ENCODE peak calls at places on chromosome X, in four cellular contexts. One of them, this sample, is unnamed.

GRCh38 chrX:153869473-153870287 is 16.3 kb downstream of the L1CAM start:
- DNase-seq in GM12878: no peak
- DNase-seq in K562: no peak
- DNase-seq in HepG2: no peak
- DNase-seq in this sample: no peak

GRCh38 chrX:45767021-45767491 is 566.4 kb upstream of the DIPK2B start:
- DNase-seq in GM12878: no peak
- DNase-seq in K562: no peak
- DNase-seq in HepG2: no peak
- DNase-seq in this sample: no peak

GRCh38 chrX:120315776-120316175 is 4.5 kb upstream of the TMEM255A start:
- DNase-seq in GM12878: no peak
- DNase-seq in K562: no peak
- DNase-seq in HepG2: no peak
- DNase-seq in this sample: no peak

GRCh38 chrX:69323786-69324720 is 158.8 kb upstream of the PJA1 start:
- DNase-seq in GM12878: no peak
- DNase-seq in K562: no peak
- DNase-seq in HepG2: no peak
- DNase-seq in this sample: peak

GRCh38 chrX:11757729-11758399 is at the start of gene MSL3:
- DNase-seq in GM12878: no peak
- DNase-seq in K562: peak
- DNase-seq in HepG2: no peak
- DNase-seq in this sample: peak

GRCh38 chrX:28278236-28278635 is 297.0 kb upstream of the DCAF8L1 start:
- DNase-seq in GM12878: no peak
- DNase-seq in K562: no peak
- DNase-seq in HepG2: no peak
- DNase-seq in this sample: no peak

GRCh38 chrX:131262738-131263679 is 26.1 kb downstream of the IGSF1 start:
- DNase-seq in GM12878: no peak
- DNase-seq in K562: peak
- DNase-seq in HepG2: peak
- DNase-seq in this sample: peak

GRCh38 chrX:3485727-3486126 is 139.3 kb upstream of the MXRA5 start:
- DNase-seq in GM12878: no peak
- DNase-seq in K562: no peak
- DNase-seq in HepG2: no peak
- DNase-seq in this sample: peak

GRCh38 chrX:55593756-55594257 is 29.4 kb upstream of the FOXR2 start:
- DNase-seq in GM12878: no peak
- DNase-seq in K562: no peak
- DNase-seq in HepG2: no peak
- DNase-seq in this sample: no peak

GRCh38 chrX:15349046-15349445 is 13.7 kb upstream of the PIGA start:
- DNase-seq in GM12878: no peak
- DNase-seq in K562: peak
- DNase-seq in HepG2: peak
- DNase-seq in this sample: peak

GRCh38 chrX:776529-777230 is 146.1 kb downstream of the SHOX start:
- DNase-seq in GM12878: no peak
- DNase-seq in K562: no peak
- DNase-seq in HepG2: no peak
- DNase-seq in this sample: no peak

GRCh38 chrX:20372533-20372932 is 105.8 kb upstream of the RPS6KA3 start:
- DNase-seq in GM12878: no peak
- DNase-seq in K562: no peak
- DNase-seq in HepG2: no peak
- DNase-seq in this sample: no peak

GRCh38 chrX:71976753-71977152 is 66.1 kb downstream of the NHSL2 start:
- DNase-seq in GM12878: no peak
- DNase-seq in K562: no peak
- DNase-seq in HepG2: no peak
- DNase-seq in this sample: no peak

GRCh38 chrX:112011376-112011775 is 71.2 kb downstream of the TRPC5 start:
- DNase-seq in GM12878: no peak
- DNase-seq in K562: no peak
- DNase-seq in HepG2: no peak
- DNase-seq in this sample: no peak

GRCh38 chrX:11787564-11787963 is 29.5 kb downstream of the MSL3 start:
- DNase-seq in GM12878: no peak
- DNase-seq in K562: peak
- DNase-seq in HepG2: peak
- DNase-seq in this sample: peak

GRCh38 chrX:1679238-1679637 is 64.4 kb downstream of the ASMT start:
- DNase-seq in GM12878: no peak
- DNase-seq in K562: no peak
- DNase-seq in HepG2: no peak
- DNase-seq in this sample: no peak

GRCh38 chrX:41718481-41719245 is 5.3 kb upstream of the GPR82 start:
- DNase-seq in GM12878: no peak
- DNase-seq in K562: no peak
- DNase-seq in HepG2: peak
- DNase-seq in this sample: no peak

GRCh38 chrX:38249965-38250364 is 29.3 kb upstream of the SRPX start:
- DNase-seq in GM12878: no peak
- DNase-seq in K562: no peak
- DNase-seq in HepG2: no peak
- DNase-seq in this sample: no peak

GRCh38 chrX:3518870-3519269 is 172.4 kb upstream of the MXRA5 start:
- DNase-seq in GM12878: no peak
- DNase-seq in K562: peak
- DNase-seq in HepG2: peak
- DNase-seq in this sample: no peak

GRCh38 chrX:806586-806985 is 176.0 kb downstream of the SHOX start:
- DNase-seq in GM12878: no peak
- DNase-seq in K562: no peak
- DNase-seq in HepG2: no peak
- DNase-seq in this sample: no peak

GRCh38 chrX:115539841-115540240 is 21.1 kb upstream of the PLS3 start:
- DNase-seq in GM12878: no peak
- DNase-seq in K562: no peak
- DNase-seq in HepG2: no peak
- DNase-seq in this sample: no peak

DNA sequence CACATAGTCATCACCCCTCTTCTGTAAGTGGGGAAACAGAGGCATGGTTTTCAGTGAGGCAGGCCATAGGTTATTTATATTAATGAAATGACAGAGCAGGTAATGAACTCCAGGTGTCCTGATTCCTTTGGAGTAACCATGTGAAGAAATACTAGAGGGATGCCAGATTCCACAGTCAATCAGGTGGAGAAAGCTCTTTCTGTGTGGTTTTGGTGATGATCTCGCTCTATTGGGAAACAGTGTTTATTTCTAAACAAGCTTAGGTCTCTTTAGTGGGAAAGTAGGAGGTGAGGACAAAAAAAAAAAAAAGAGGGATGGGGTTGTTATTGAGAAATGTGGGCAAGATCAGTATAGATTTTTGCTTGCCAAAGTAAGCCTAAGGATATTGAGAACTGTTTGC is 12.2 kb downstream of the DOCK11 start:
- DNase-seq in GM12878: no peak
- DNase-seq in K562: no peak
- DNase-seq in HepG2: no peak
- DNase-seq in this sample: no peak
- TF ChIP-seq FOXM1 in GM12878: no peak
- TF ChIP-seq FOXM1 in K562: no peak
- TF ChIP-seq FOXM1 in HepG2: no peak
- TF ChIP-seq FOXM1 in this sample: no peak

GRCh38 chrX:147710301-147710700 is 201.4 kb upstream of the FMR1 start:
- DNase-seq in GM12878: no peak
- DNase-seq in K562: no peak
- DNase-seq in HepG2: no peak
- DNase-seq in this sample: no peak
- TF ChIP-seq SP1 in GM12878: no peak
- TF ChIP-seq SP1 in K562: no peak
- TF ChIP-seq SP1 in HepG2: no peak
- TF ChIP-seq SP1 in this sample: no peak

DNA sequence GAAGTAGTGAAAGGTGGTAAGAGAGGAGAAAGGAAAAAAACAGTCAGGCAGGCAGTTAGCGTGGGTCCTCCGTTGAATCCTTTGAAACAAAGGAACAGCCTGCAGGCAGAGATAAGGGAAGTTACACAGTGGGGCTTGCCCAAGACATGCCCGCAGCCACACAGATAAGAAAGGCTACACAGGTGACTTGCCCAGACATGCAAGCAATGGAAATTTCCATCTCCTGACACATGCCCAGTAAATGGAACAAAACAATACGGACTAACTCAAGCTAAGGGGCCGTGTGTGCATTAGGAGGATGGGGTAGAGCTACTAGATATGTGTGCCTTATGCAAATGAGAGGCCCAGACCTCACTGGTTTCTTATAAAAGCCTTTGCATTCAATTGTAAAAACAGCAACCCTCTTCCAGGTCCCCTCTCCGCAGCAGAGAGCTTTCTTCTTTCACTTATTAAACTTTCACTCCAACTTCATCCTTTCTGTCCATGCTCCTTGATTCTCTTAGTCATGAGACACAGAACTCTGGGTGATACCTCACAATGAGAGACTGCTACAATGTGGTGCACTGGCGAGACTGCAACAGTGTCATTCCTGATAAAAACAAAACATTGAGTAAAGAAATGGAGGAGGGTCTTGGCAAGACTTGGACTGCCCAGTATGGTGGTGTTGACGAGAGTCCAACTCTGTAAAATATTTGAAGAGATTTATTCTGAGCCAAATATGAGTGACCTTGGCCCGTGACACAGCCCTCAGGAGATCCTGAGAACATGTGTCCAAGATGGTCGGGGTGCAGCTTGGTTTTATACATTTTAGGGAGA is 997.4 kb upstream of the PRKX start:
- DNase-seq in GM12878: peak
- DNase-seq in K562: peak
- DNase-seq in HepG2: peak
- DNase-seq in this sample: no peak
- TF ChIP-seq FOXM1 in GM12878: no peak
- TF ChIP-seq FOXM1 in K562: no peak
- TF ChIP-seq FOXM1 in HepG2: no peak
- TF ChIP-seq FOXM1 in this sample: no peak

GRCh38 chrX:50081282-50081955 is 119.4 kb downstream of the AKAP4 start:
- DNase-seq in GM12878: no peak
- DNase-seq in K562: no peak
- DNase-seq in HepG2: peak
- DNase-seq in this sample: no peak
- TF ChIP-seq SP1 in GM12878: no peak
- TF ChIP-seq SP1 in K562: no peak
- TF ChIP-seq SP1 in HepG2: no peak
- TF ChIP-seq SP1 in this sample: no peak

GRCh38 chrX:9797961-9798360 is 11.7 kb downstream of the SHROOM2 start:
- DNase-seq in GM12878: no peak
- DNase-seq in K562: no peak
- DNase-seq in HepG2: no peak
- DNase-seq in this sample: no peak
- TF ChIP-seq FOXM1 in GM12878: no peak
- TF ChIP-seq FOXM1 in K562: no peak
- TF ChIP-seq FOXM1 in HepG2: no peak
- TF ChIP-seq FOXM1 in this sample: no peak

DNA sequence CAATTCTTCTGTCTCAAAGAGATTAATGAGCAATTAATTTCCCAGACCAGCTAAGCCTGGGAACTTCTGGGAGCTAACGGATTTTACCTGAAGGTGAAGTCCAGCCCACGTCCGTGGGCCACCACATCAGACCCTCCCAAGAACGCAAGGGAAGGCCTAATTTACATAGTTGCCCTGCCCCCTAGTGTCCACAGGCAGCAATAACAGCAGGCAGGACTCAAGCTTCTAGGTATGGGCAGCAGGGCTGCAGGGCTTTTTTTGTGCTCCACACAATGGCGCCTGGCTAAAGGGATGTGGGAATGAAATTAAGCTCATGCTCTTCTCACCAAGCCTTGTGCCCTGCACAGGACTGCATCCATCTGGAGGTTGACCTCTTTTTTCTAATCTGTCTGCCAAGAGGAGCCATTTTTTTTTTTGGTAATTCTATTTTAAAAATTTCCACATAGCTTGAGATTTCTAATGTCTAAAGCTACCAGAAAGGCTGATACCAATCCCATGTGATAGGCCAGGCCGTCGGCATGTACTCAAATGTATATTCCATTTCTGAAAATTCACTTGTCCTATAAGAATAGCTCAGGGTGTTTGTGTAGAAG is 111.9 kb upstream of the TMEM164 start:
- DNase-seq in GM12878: no peak
- DNase-seq in K562: peak
- DNase-seq in HepG2: peak
- DNase-seq in this sample: peak
- TF ChIP-seq SP1 in GM12878: no peak
- TF ChIP-seq SP1 in K562: no peak
- TF ChIP-seq SP1 in HepG2: no peak
- TF ChIP-seq SP1 in this sample: no peak

DNA sequence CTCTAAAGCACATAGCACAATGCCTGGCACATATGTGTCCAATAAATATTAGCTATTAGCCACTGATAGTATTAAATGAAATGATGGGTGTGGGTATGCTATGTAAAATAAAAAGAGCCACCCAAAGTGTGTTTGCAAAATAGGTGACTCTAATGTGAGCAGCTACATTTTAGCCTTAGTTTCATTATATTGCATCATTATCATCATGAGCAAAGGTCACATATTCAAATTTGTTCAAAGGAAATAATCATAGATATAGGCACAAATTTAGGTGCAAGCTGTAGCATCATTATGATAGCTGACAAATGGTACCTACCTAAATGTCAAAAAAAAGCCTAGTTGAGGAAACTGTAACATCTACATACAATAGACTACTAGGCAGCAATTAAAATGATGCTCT is 373.9 kb upstream of the FGF13 start:
- DNase-seq in GM12878: no peak
- DNase-seq in K562: no peak
- DNase-seq in HepG2: no peak
- DNase-seq in this sample: no peak
- TF ChIP-seq FOXM1 in GM12878: no peak
- TF ChIP-seq FOXM1 in K562: no peak
- TF ChIP-seq FOXM1 in HepG2: no peak
- TF ChIP-seq FOXM1 in this sample: no peak